ENCODE peak calls at places on chromosomes 11 and 22, in nine cellular contexts. One of them, this sample, is unnamed.

GRCh38 chr22:39150848-39151215 is 1.6 kb downstream of the CBX7 start:
- DNase-seq in amniotic stem cell: no peak
- DNase-seq in AG09319: no peak
- DNase-seq in stimulated activated CD4-positive, alpha-beta T cell treated with anti-CD3 and anti-CD28 coated beads, Interleukin-1b, Interleukin-23, amount 100 ng/mL, for 1 hour: no peak
- DNase-seq in OCI-M1: no peak
- DNase-seq in NCI-H1105: no peak
- DNase-seq in cardiac septum: peak
- DNase-seq in A172: no peak
- DNase-seq in left ventricle myocardium superior: no peak
- DNase-seq in this sample: no peak

GRCh38 chr11:126405906-126406305 is 50.4 kb downstream of the ST3GAL4 start:
- DNase-seq in stimulated activated CD4-positive, alpha-beta T cell treated with anti-CD3 and anti-CD28 coated beads, Interleukin-1b, Interleukin-23, amount 100 ng/mL, for 1 hour: no peak
- DNase-seq in OCI-M1: no peak
- DNase-seq in NCI-H1105: no peak
- DNase-seq in A172: peak
- DNase-seq in left ventricle myocardium superior: peak
- DNase-seq in AG09319: no peak
- DNase-seq in cardiac septum: no peak
- DNase-seq in amniotic stem cell: no peak
- DNase-seq in this sample: no peak

GRCh38 chr22:19997561-19998231 is 18.9 kb downstream of the ARVCF start:
- DNase-seq in AG09319: no peak
- DNase-seq in cardiac septum: no peak
- DNase-seq in OCI-M1: no peak
- DNase-seq in NCI-H1105: no peak
- DNase-seq in stimulated activated CD4-positive, alpha-beta T cell treated with anti-CD3 and anti-CD28 coated beads, Interleukin-1b, Interleukin-23, amount 100 ng/mL, for 1 hour: no peak
- DNase-seq in amniotic stem cell: no peak
- DNase-seq in left ventricle myocardium superior: peak
- DNase-seq in A172: no peak
- DNase-seq in this sample: no peak

GRCh38 chr22:22944268-22944985 is 56.8 kb downstream of the IGLL5 start:
- DNase-seq in left ventricle myocardium superior: peak
- DNase-seq in cardiac septum: peak
- DNase-seq in OCI-M1: no peak
- DNase-seq in AG09319: no peak
- DNase-seq in stimulated activated CD4-positive, alpha-beta T cell treated with anti-CD3 and anti-CD28 coated beads, Interleukin-1b, Interleukin-23, amount 100 ng/mL, for 1 hour: no peak
- DNase-seq in amniotic stem cell: no peak
- DNase-seq in A172: no peak
- DNase-seq in NCI-H1105: no peak
- DNase-seq in this sample: no peak

GRCh38 chr11:44530413-44531115 is 34.9 kb upstream of the CD82 start:
- DNase-seq in OCI-M1: peak
- DNase-seq in amniotic stem cell: no peak
- DNase-seq in left ventricle myocardium superior: no peak
- DNase-seq in cardiac septum: no peak
- DNase-seq in AG09319: no peak
- DNase-seq in A172: peak
- DNase-seq in stimulated activated CD4-positive, alpha-beta T cell treated with anti-CD3 and anti-CD28 coated beads, Interleukin-1b, Interleukin-23, amount 100 ng/mL, for 1 hour: no peak
- DNase-seq in NCI-H1105: no peak
- DNase-seq in this sample: peak

GRCh38 chr22:21948390-21948789 is 4.3 kb downstream of the PPM1F start:
- DNase-seq in cardiac septum: no peak
- DNase-seq in stimulated activated CD4-positive, alpha-beta T cell treated with anti-CD3 and anti-CD28 coated beads, Interleukin-1b, Interleukin-23, amount 100 ng/mL, for 1 hour: no peak
- DNase-seq in OCI-M1: peak
- DNase-seq in amniotic stem cell: no peak
- DNase-seq in A172: no peak
- DNase-seq in left ventricle myocardium superior: no peak
- DNase-seq in NCI-H1105: no peak
- DNase-seq in AG09319: no peak
- DNase-seq in this sample: no peak

GRCh38 chr11:63915961-63916836 is 765 bp downstream of the RCOR2 start:
- DNase-seq in AG09319: no peak
- DNase-seq in OCI-M1: peak
- DNase-seq in stimulated activated CD4-positive, alpha-beta T cell treated with anti-CD3 and anti-CD28 coated beads, Interleukin-1b, Interleukin-23, amount 100 ng/mL, for 1 hour: no peak
- DNase-seq in cardiac septum: no peak
- DNase-seq in amniotic stem cell: no peak
- DNase-seq in left ventricle myocardium superior: peak
- DNase-seq in NCI-H1105: peak
- DNase-seq in A172: no peak
- DNase-seq in this sample: no peak

GRCh38 chr22:46150615-46151423 is 493 bp downstream of the PPARA start:
- DNase-seq in OCI-M1: peak
- DNase-seq in NCI-H1105: no peak
- DNase-seq in stimulated activated CD4-positive, alpha-beta T cell treated with anti-CD3 and anti-CD28 coated beads, Interleukin-1b, Interleukin-23, amount 100 ng/mL, for 1 hour: peak
- DNase-seq in AG09319: no peak
- DNase-seq in left ventricle myocardium superior: peak
- DNase-seq in cardiac septum: peak
- DNase-seq in amniotic stem cell: no peak
- DNase-seq in A172: no peak
- DNase-seq in this sample: peak

GRCh38 chr11:121194731-121195596 is 93.9 kb downstream of the TECTA start:
- DNase-seq in stimulated activated CD4-positive, alpha-beta T cell treated with anti-CD3 and anti-CD28 coated beads, Interleukin-1b, Interleukin-23, amount 100 ng/mL, for 1 hour: peak
- DNase-seq in NCI-H1105: peak
- DNase-seq in cardiac septum: no peak
- DNase-seq in amniotic stem cell: peak
- DNase-seq in left ventricle myocardium superior: no peak
- DNase-seq in OCI-M1: peak
- DNase-seq in A172: peak
- DNase-seq in AG09319: peak
- DNase-seq in this sample: peak

GRCh38 chr11:30735946-30736345 is 149.8 kb upstream of the MPPED2 start:
- DNase-seq in cardiac septum: no peak
- DNase-seq in NCI-H1105: no peak
- DNase-seq in AG09319: no peak
- DNase-seq in stimulated activated CD4-positive, alpha-beta T cell treated with anti-CD3 and anti-CD28 coated beads, Interleukin-1b, Interleukin-23, amount 100 ng/mL, for 1 hour: no peak
- DNase-seq in amniotic stem cell: no peak
- DNase-seq in OCI-M1: no peak
- DNase-seq in left ventricle myocardium superior: no peak
- DNase-seq in A172: no peak
- DNase-seq in this sample: no peak

GRCh38 chr22:42932197-42932519 is 75.1 kb upstream of the ARFGAP3 start:
- DNase-seq in left ventricle myocardium superior: no peak
- DNase-seq in OCI-M1: no peak
- DNase-seq in AG09319: no peak
- DNase-seq in NCI-H1105: no peak
- DNase-seq in A172: no peak
- DNase-seq in amniotic stem cell: no peak
- DNase-seq in cardiac septum: no peak
- DNase-seq in stimulated activated CD4-positive, alpha-beta T cell treated with anti-CD3 and anti-CD28 coated beads, Interleukin-1b, Interleukin-23, amount 100 ng/mL, for 1 hour: no peak
- DNase-seq in this sample: no peak

GRCh38 chr22:20242393-20243175 is 25.5 kb downstream of the RTN4R start:
- DNase-seq in stimulated activated CD4-positive, alpha-beta T cell treated with anti-CD3 and anti-CD28 coated beads, Interleukin-1b, Interleukin-23, amount 100 ng/mL, for 1 hour: no peak
- DNase-seq in OCI-M1: no peak
- DNase-seq in amniotic stem cell: no peak
- DNase-seq in cardiac septum: no peak
- DNase-seq in NCI-H1105: no peak
- DNase-seq in left ventricle myocardium superior: no peak
- DNase-seq in AG09319: no peak
- DNase-seq in A172: no peak
- DNase-seq in this sample: no peak

GRCh38 chr22:37996079-37996478 is 11.7 kb upstream of the SOX10 start:
- DNase-seq in NCI-H1105: no peak
- DNase-seq in stimulated activated CD4-positive, alpha-beta T cell treated with anti-CD3 and anti-CD28 coated beads, Interleukin-1b, Interleukin-23, amount 100 ng/mL, for 1 hour: no peak
- DNase-seq in OCI-M1: no peak
- DNase-seq in A172: no peak
- DNase-seq in left ventricle myocardium superior: no peak
- DNase-seq in AG09319: no peak
- DNase-seq in amniotic stem cell: no peak
- DNase-seq in cardiac septum: no peak
- DNase-seq in this sample: no peak

GRCh38 chr22:24483966-24484545 is 11.1 kb upstream of the UPB1 start:
- DNase-seq in OCI-M1: no peak
- DNase-seq in AG09319: no peak
- DNase-seq in stimulated activated CD4-positive, alpha-beta T cell treated with anti-CD3 and anti-CD28 coated beads, Interleukin-1b, Interleukin-23, amount 100 ng/mL, for 1 hour: no peak
- DNase-seq in amniotic stem cell: no peak
- DNase-seq in NCI-H1105: no peak
- DNase-seq in left ventricle myocardium superior: no peak
- DNase-seq in A172: no peak
- DNase-seq in cardiac septum: no peak
- DNase-seq in this sample: no peak

GRCh38 chr11:26801601-26802000 is 79.7 kb upstream of the SLC5A12 start:
- DNase-seq in cardiac septum: no peak
- DNase-seq in A172: no peak
- DNase-seq in amniotic stem cell: no peak
- DNase-seq in stimulated activated CD4-positive, alpha-beta T cell treated with anti-CD3 and anti-CD28 coated beads, Interleukin-1b, Interleukin-23, amount 100 ng/mL, for 1 hour: no peak
- DNase-seq in NCI-H1105: no peak
- DNase-seq in AG09319: no peak
- DNase-seq in OCI-M1: no peak
- DNase-seq in left ventricle myocardium superior: no peak
- DNase-seq in this sample: no peak

GRCh38 chr22:21567456-21568206 is at the start of gene UBE2L3:
- DNase-seq in cardiac septum: peak
- DNase-seq in A172: peak
- DNase-seq in AG09319: peak
- DNase-seq in left ventricle myocardium superior: peak
- DNase-seq in NCI-H1105: peak
- DNase-seq in amniotic stem cell: peak
- DNase-seq in stimulated activated CD4-positive, alpha-beta T cell treated with anti-CD3 and anti-CD28 coated beads, Interleukin-1b, Interleukin-23, amount 100 ng/mL, for 1 hour: peak
- DNase-seq in OCI-M1: peak
- DNase-seq in this sample: peak

GRCh38 chr11:124736738-124737137 is 3.0 kb upstream of the NRGN start:
- DNase-seq in AG09319: no peak
- DNase-seq in A172: no peak
- DNase-seq in cardiac septum: no peak
- DNase-seq in amniotic stem cell: no peak
- DNase-seq in NCI-H1105: no peak
- DNase-seq in OCI-M1: peak
- DNase-seq in stimulated activated CD4-positive, alpha-beta T cell treated with anti-CD3 and anti-CD28 coated beads, Interleukin-1b, Interleukin-23, amount 100 ng/mL, for 1 hour: no peak
- DNase-seq in left ventricle myocardium superior: no peak
- DNase-seq in this sample: no peak

GRCh38 chr11:5631969-5632635 is 7.3 kb downstream of the TRIM34 start:
- DNase-seq in stimulated activated CD4-positive, alpha-beta T cell treated with anti-CD3 and anti-CD28 coated beads, Interleukin-1b, Interleukin-23, amount 100 ng/mL, for 1 hour: no peak
- DNase-seq in AG09319: no peak
- DNase-seq in NCI-H1105: no peak
- DNase-seq in OCI-M1: no peak
- DNase-seq in cardiac septum: no peak
- DNase-seq in amniotic stem cell: no peak
- DNase-seq in left ventricle myocardium superior: no peak
- DNase-seq in A172: no peak
- DNase-seq in this sample: no peak

GRCh38 chr11:86955111-86955673 is at the start of gene FZD4:
- DNase-seq in AG09319: peak
- DNase-seq in OCI-M1: peak
- DNase-seq in left ventricle myocardium superior: peak
- DNase-seq in cardiac septum: peak
- DNase-seq in A172: peak
- DNase-seq in NCI-H1105: peak
- DNase-seq in stimulated activated CD4-positive, alpha-beta T cell treated with anti-CD3 and anti-CD28 coated beads, Interleukin-1b, Interleukin-23, amount 100 ng/mL, for 1 hour: no peak
- DNase-seq in amniotic stem cell: peak
- DNase-seq in this sample: peak

GRCh38 chr22:23893957-23894709 is at the start of gene MIF:
- DNase-seq in OCI-M1: peak
- DNase-seq in A172: peak
- DNase-seq in cardiac septum: peak
- DNase-seq in NCI-H1105: peak
- DNase-seq in AG09319: peak
- DNase-seq in stimulated activated CD4-positive, alpha-beta T cell treated with anti-CD3 and anti-CD28 coated beads, Interleukin-1b, Interleukin-23, amount 100 ng/mL, for 1 hour: peak
- DNase-seq in left ventricle myocardium superior: peak
- DNase-seq in amniotic stem cell: peak
- DNase-seq in this sample: peak

GRCh38 chr11:87908086-87908485 is 267.2 kb downstream of the RAB38 start:
- DNase-seq in stimulated activated CD4-positive, alpha-beta T cell treated with anti-CD3 and anti-CD28 coated beads, Interleukin-1b, Interleukin-23, amount 100 ng/mL, for 1 hour: no peak
- DNase-seq in amniotic stem cell: no peak
- DNase-seq in NCI-H1105: no peak
- DNase-seq in A172: no peak
- DNase-seq in OCI-M1: peak
- DNase-seq in AG09319: no peak
- DNase-seq in cardiac septum: no peak
- DNase-seq in left ventricle myocardium superior: no peak
- DNase-seq in this sample: no peak

GRCh38 chr11:11010624-11011127 is 152.8 kb upstream of the ZBED5 start:
- DNase-seq in stimulated activated CD4-positive, alpha-beta T cell treated with anti-CD3 and anti-CD28 coated beads, Interleukin-1b, Interleukin-23, amount 100 ng/mL, for 1 hour: no peak
- DNase-seq in amniotic stem cell: no peak
- DNase-seq in A172: peak
- DNase-seq in cardiac septum: no peak
- DNase-seq in left ventricle myocardium superior: peak
- DNase-seq in OCI-M1: peak
- DNase-seq in NCI-H1105: no peak
- DNase-seq in AG09319: no peak
- DNase-seq in this sample: no peak

GRCh38 chr11:96817488-96817887 is 427.7 kb downstream of the JRKL start:
- DNase-seq in A172: peak
- DNase-seq in NCI-H1105: no peak
- DNase-seq in AG09319: no peak
- DNase-seq in OCI-M1: peak
- DNase-seq in stimulated activated CD4-positive, alpha-beta T cell treated with anti-CD3 and anti-CD28 coated beads, Interleukin-1b, Interleukin-23, amount 100 ng/mL, for 1 hour: no peak
- DNase-seq in cardiac septum: no peak
- DNase-seq in amniotic stem cell: no peak
- DNase-seq in left ventricle myocardium superior: no peak
- DNase-seq in this sample: no peak